ENCODE peak calls at places on chromosomes 2 and 18, in nine cellular contexts. One of them, this sample, is unnamed.

GRCh38 chr2:105410554-105410953 is 11.7 kb upstream of the FHL2 start:
- DNase-seq in left ventricle myocardium inferior: no peak
- DNase-seq in cardiac fibroblast: peak
- DNase-seq in esophagus muscularis mucosa: no peak
- DNase-seq in ovary: no peak
- DNase-seq in lower lobe of right lung: no peak
- DNase-seq in AG10803: peak
- DNase-seq in tibial artery: no peak
- DNase-seq in fibroblast of pulmonary artery: peak
- DNase-seq in this sample: peak

GRCh38 chr2:105428387-105429018 is 29.7 kb upstream of the FHL2 start:
- DNase-seq in lower lobe of right lung: no peak
- DNase-seq in left ventricle myocardium inferior: no peak
- DNase-seq in fibroblast of pulmonary artery: no peak
- DNase-seq in ovary: no peak
- DNase-seq in esophagus muscularis mucosa: no peak
- DNase-seq in tibial artery: no peak
- DNase-seq in cardiac fibroblast: no peak
- DNase-seq in AG10803: no peak
- DNase-seq in this sample: no peak

GRCh38 chr18:11393486-11393885 is 215.9 kb upstream of the SLC35G4 start:
- DNase-seq in esophagus muscularis mucosa: no peak
- DNase-seq in lower lobe of right lung: no peak
- DNase-seq in left ventricle myocardium inferior: peak
- DNase-seq in fibroblast of pulmonary artery: no peak
- DNase-seq in AG10803: no peak
- DNase-seq in tibial artery: no peak
- DNase-seq in ovary: peak
- DNase-seq in cardiac fibroblast: peak
- DNase-seq in this sample: no peak

GRCh38 chr2:176668879-176669395 is 399.7 kb downstream of the MTX2 start:
- DNase-seq in cardiac fibroblast: no peak
- DNase-seq in AG10803: peak
- DNase-seq in esophagus muscularis mucosa: no peak
- DNase-seq in left ventricle myocardium inferior: no peak
- DNase-seq in ovary: no peak
- DNase-seq in tibial artery: no peak
- DNase-seq in lower lobe of right lung: no peak
- DNase-seq in fibroblast of pulmonary artery: no peak
- DNase-seq in this sample: no peak

GRCh38 chr18:10927290-10927979 is 221.9 kb downstream of the PIEZO2 start:
- DNase-seq in ovary: peak
- DNase-seq in fibroblast of pulmonary artery: peak
- DNase-seq in left ventricle myocardium inferior: no peak
- DNase-seq in lower lobe of right lung: no peak
- DNase-seq in cardiac fibroblast: peak
- DNase-seq in esophagus muscularis mucosa: no peak
- DNase-seq in tibial artery: no peak
- DNase-seq in AG10803: peak
- DNase-seq in this sample: peak

GRCh38 chr2:54206596-54206995 is 49.4 kb downstream of the TSPYL6 start:
- DNase-seq in tibial artery: no peak
- DNase-seq in left ventricle myocardium inferior: no peak
- DNase-seq in lower lobe of right lung: no peak
- DNase-seq in esophagus muscularis mucosa: no peak
- DNase-seq in AG10803: peak
- DNase-seq in cardiac fibroblast: peak
- DNase-seq in fibroblast of pulmonary artery: peak
- DNase-seq in ovary: no peak
- DNase-seq in this sample: peak

GRCh38 chr2:3635171-3636008 is 22.6 kb upstream of the ALLC start:
- DNase-seq in lower lobe of right lung: no peak
- DNase-seq in left ventricle myocardium inferior: no peak
- DNase-seq in AG10803: no peak
- DNase-seq in esophagus muscularis mucosa: no peak
- DNase-seq in fibroblast of pulmonary artery: no peak
- DNase-seq in cardiac fibroblast: no peak
- DNase-seq in ovary: no peak
- DNase-seq in tibial artery: peak
- DNase-seq in this sample: no peak

GRCh38 chr2:74004212-74005182 is 19.8 kb downstream of the TET3 start:
- DNase-seq in lower lobe of right lung: no peak
- DNase-seq in tibial artery: no peak
- DNase-seq in ovary: no peak
- DNase-seq in AG10803: no peak
- DNase-seq in left ventricle myocardium inferior: no peak
- DNase-seq in fibroblast of pulmonary artery: no peak
- DNase-seq in cardiac fibroblast: no peak
- DNase-seq in esophagus muscularis mucosa: no peak
- DNase-seq in this sample: no peak

GRCh38 chr2:60867848-60868247 is 13.5 kb upstream of the REL start:
- DNase-seq in left ventricle myocardium inferior: no peak
- DNase-seq in cardiac fibroblast: peak
- DNase-seq in lower lobe of right lung: no peak
- DNase-seq in ovary: no peak
- DNase-seq in tibial artery: peak
- DNase-seq in fibroblast of pulmonary artery: peak
- DNase-seq in AG10803: no peak
- DNase-seq in esophagus muscularis mucosa: peak
- DNase-seq in this sample: no peak

GRCh38 chr2:10536569-10537133 is 88.5 kb upstream of the ODC1 start:
- DNase-seq in esophagus muscularis mucosa: no peak
- DNase-seq in lower lobe of right lung: no peak
- DNase-seq in cardiac fibroblast: no peak
- DNase-seq in AG10803: no peak
- DNase-seq in ovary: no peak
- DNase-seq in tibial artery: no peak
- DNase-seq in fibroblast of pulmonary artery: peak
- DNase-seq in left ventricle myocardium inferior: no peak
- DNase-seq in this sample: no peak

GRCh38 chr2:119810039-119810630 is 50.4 kb downstream of the PTPN4 start:
- DNase-seq in ovary: no peak
- DNase-seq in fibroblast of pulmonary artery: no peak
- DNase-seq in left ventricle myocardium inferior: no peak
- DNase-seq in tibial artery: no peak
- DNase-seq in cardiac fibroblast: no peak
- DNase-seq in esophagus muscularis mucosa: no peak
- DNase-seq in AG10803: no peak
- DNase-seq in lower lobe of right lung: no peak
- DNase-seq in this sample: no peak

GRCh38 chr2:120570546-120570945 is 165.1 kb upstream of the GLI2 start:
- DNase-seq in fibroblast of pulmonary artery: no peak
- DNase-seq in lower lobe of right lung: peak
- DNase-seq in left ventricle myocardium inferior: no peak
- DNase-seq in esophagus muscularis mucosa: no peak
- DNase-seq in tibial artery: no peak
- DNase-seq in AG10803: no peak
- DNase-seq in cardiac fibroblast: no peak
- DNase-seq in ovary: no peak
- DNase-seq in this sample: no peak

GRCh38 chr2:105376789-105377231 is 22.0 kb downstream of the FHL2 start:
- DNase-seq in left ventricle myocardium inferior: no peak
- DNase-seq in tibial artery: no peak
- DNase-seq in cardiac fibroblast: peak
- DNase-seq in fibroblast of pulmonary artery: peak
- DNase-seq in lower lobe of right lung: no peak
- DNase-seq in AG10803: peak
- DNase-seq in esophagus muscularis mucosa: no peak
- DNase-seq in ovary: no peak
- DNase-seq in this sample: peak

GRCh38 chr2:88638743-88639142 is 11.5 kb upstream of the EIF2AK3 start:
- DNase-seq in fibroblast of pulmonary artery: no peak
- DNase-seq in cardiac fibroblast: peak
- DNase-seq in left ventricle myocardium inferior: no peak
- DNase-seq in lower lobe of right lung: no peak
- DNase-seq in AG10803: peak
- DNase-seq in esophagus muscularis mucosa: no peak
- DNase-seq in ovary: no peak
- DNase-seq in tibial artery: no peak
- DNase-seq in this sample: no peak

GRCh38 chr2:225120175-225120574 is 77.9 kb upstream of the DOCK10 start:
- DNase-seq in tibial artery: no peak
- DNase-seq in fibroblast of pulmonary artery: peak
- DNase-seq in esophagus muscularis mucosa: no peak
- DNase-seq in left ventricle myocardium inferior: no peak
- DNase-seq in ovary: no peak
- DNase-seq in cardiac fibroblast: no peak
- DNase-seq in lower lobe of right lung: no peak
- DNase-seq in AG10803: peak
- DNase-seq in this sample: peak

GRCh38 chr2:61158356-61158944 is 3.5 kb upstream of the C2orf74 start:
- DNase-seq in cardiac fibroblast: no peak
- DNase-seq in ovary: no peak
- DNase-seq in AG10803: no peak
- DNase-seq in esophagus muscularis mucosa: no peak
- DNase-seq in fibroblast of pulmonary artery: no peak
- DNase-seq in left ventricle myocardium inferior: no peak
- DNase-seq in tibial artery: no peak
- DNase-seq in lower lobe of right lung: no peak
- DNase-seq in this sample: no peak

GRCh38 chr2:100223502-100223901 is 81.1 kb upstream of the AFF3 start:
- DNase-seq in tibial artery: no peak
- DNase-seq in lower lobe of right lung: no peak
- DNase-seq in left ventricle myocardium inferior: no peak
- DNase-seq in esophagus muscularis mucosa: no peak
- DNase-seq in cardiac fibroblast: no peak
- DNase-seq in fibroblast of pulmonary artery: no peak
- DNase-seq in ovary: no peak
- DNase-seq in AG10803: no peak
- DNase-seq in this sample: no peak

GRCh38 chr2:201953880-201954279 is 79.8 kb upstream of the FZD7 start:
- DNase-seq in AG10803: no peak
- DNase-seq in tibial artery: no peak
- DNase-seq in ovary: no peak
- DNase-seq in esophagus muscularis mucosa: no peak
- DNase-seq in fibroblast of pulmonary artery: no peak
- DNase-seq in left ventricle myocardium inferior: no peak
- DNase-seq in lower lobe of right lung: no peak
- DNase-seq in cardiac fibroblast: no peak
- DNase-seq in this sample: no peak

GRCh38 chr18:47415888-47416287 is 164.4 kb upstream of the SKOR2 start:
- DNase-seq in tibial artery: no peak
- DNase-seq in cardiac fibroblast: no peak
- DNase-seq in lower lobe of right lung: no peak
- DNase-seq in esophagus muscularis mucosa: no peak
- DNase-seq in AG10803: no peak
- DNase-seq in left ventricle myocardium inferior: no peak
- DNase-seq in fibroblast of pulmonary artery: no peak
- DNase-seq in ovary: no peak
- DNase-seq in this sample: no peak

GRCh38 chr2:237547841-237548416 is 18.4 kb upstream of the PRLH start:
- DNase-seq in ovary: no peak
- DNase-seq in left ventricle myocardium inferior: no peak
- DNase-seq in AG10803: no peak
- DNase-seq in cardiac fibroblast: no peak
- DNase-seq in fibroblast of pulmonary artery: no peak
- DNase-seq in lower lobe of right lung: no peak
- DNase-seq in tibial artery: no peak
- DNase-seq in esophagus muscularis mucosa: no peak
- DNase-seq in this sample: no peak
- H3K4me3 ChIP-seq in ovary: no peak
- H3K4me3 ChIP-seq in left ventricle myocardium inferior: no peak
- H3K4me3 ChIP-seq in AG10803: no peak
- H3K4me3 ChIP-seq in cardiac fibroblast: no peak
- H3K4me3 ChIP-seq in fibroblast of pulmonary artery: no peak
- H3K4me3 ChIP-seq in lower lobe of right lung: no peak
- H3K4me3 ChIP-seq in tibial artery: no peak
- H3K4me3 ChIP-seq in esophagus muscularis mucosa: no peak
- H3K4me3 ChIP-seq in this sample: no peak

DNA sequence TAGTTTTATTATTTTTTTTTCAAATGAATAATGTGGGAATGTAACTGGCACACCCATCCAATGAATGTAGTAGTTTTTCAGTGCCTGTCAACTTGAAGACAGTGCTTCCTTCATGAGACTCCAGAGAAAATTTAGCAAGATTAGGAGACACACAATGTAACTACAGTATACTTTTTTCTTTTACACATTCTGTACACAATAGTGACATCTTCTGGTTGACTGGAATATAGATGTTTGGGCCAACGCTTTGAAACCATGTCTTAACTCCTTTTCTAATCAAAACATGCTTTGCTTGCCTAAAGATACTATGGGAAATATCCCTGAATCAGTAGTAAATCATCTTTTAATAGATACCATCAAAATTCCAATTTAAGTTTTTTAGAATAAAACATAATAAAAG is 229.5 kb upstream of the ZC3H15 start:
- DNase-seq in fibroblast of pulmonary artery: peak
- DNase-seq in lower lobe of right lung: no peak
- DNase-seq in cardiac fibroblast: peak
- DNase-seq in ovary: no peak
- DNase-seq in tibial artery: no peak
- DNase-seq in AG10803: peak
- DNase-seq in left ventricle myocardium inferior: no peak
- DNase-seq in esophagus muscularis mucosa: no peak
- DNase-seq in this sample: peak
- TF ChIP-seq CTCF in fibroblast of pulmonary artery: peak
- TF ChIP-seq CTCF in lower lobe of right lung: peak
- TF ChIP-seq CTCF in cardiac fibroblast: peak
- TF ChIP-seq CTCF in ovary: no peak
- TF ChIP-seq CTCF in tibial artery: peak
- TF ChIP-seq CTCF in AG10803: peak
- TF ChIP-seq CTCF in left ventricle myocardium inferior: peak
- TF ChIP-seq CTCF in esophagus muscularis mucosa: peak
- TF ChIP-seq CTCF in this sample: peak

DNA sequence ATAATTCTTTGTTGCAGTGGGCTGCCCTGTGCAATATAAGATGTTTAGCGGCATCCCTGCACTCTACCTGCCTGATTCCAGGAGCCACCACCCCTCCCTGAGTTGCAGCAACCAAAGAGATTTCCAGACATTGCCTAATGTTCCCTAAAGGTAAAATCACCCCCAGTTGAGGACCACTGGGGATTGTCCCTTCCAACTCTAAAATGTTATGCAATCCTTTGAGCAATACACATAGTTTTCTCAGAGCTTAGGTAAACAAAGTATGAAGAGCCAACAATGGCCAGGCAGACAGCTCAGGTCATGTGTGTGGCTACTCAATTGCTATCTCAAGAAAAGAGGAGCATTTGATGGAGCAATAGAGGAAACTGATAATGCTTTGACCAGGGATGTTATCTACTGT is 87.0 kb downstream of the XDH start:
- DNase-seq in left ventricle myocardium inferior: no peak
- DNase-seq in cardiac fibroblast: no peak
- DNase-seq in fibroblast of pulmonary artery: no peak
- DNase-seq in ovary: no peak
- DNase-seq in esophagus muscularis mucosa: peak
- DNase-seq in AG10803: no peak
- DNase-seq in lower lobe of right lung: no peak
- DNase-seq in tibial artery: no peak
- DNase-seq in this sample: no peak
- H3K4me3 ChIP-seq in left ventricle myocardium inferior: no peak
- H3K4me3 ChIP-seq in cardiac fibroblast: no peak
- H3K4me3 ChIP-seq in fibroblast of pulmonary artery: no peak
- H3K4me3 ChIP-seq in ovary: no peak
- H3K4me3 ChIP-seq in esophagus muscularis mucosa: no peak
- H3K4me3 ChIP-seq in AG10803: no peak
- H3K4me3 ChIP-seq in lower lobe of right lung: no peak
- H3K4me3 ChIP-seq in tibial artery: no peak
- H3K4me3 ChIP-seq in this sample: no peak

GRCh38 chr2:159968282-159968900 is 94.0 kb downstream of the PLA2R1 start:
- DNase-seq in lower lobe of right lung: no peak
- DNase-seq in fibroblast of pulmonary artery: peak
- DNase-seq in left ventricle myocardium inferior: no peak
- DNase-seq in cardiac fibroblast: peak
- DNase-seq in tibial artery: no peak
- DNase-seq in ovary: no peak
- DNase-seq in esophagus muscularis mucosa: no peak
- DNase-seq in AG10803: peak
- DNase-seq in this sample: peak
- TF ChIP-seq CTCF in lower lobe of right lung: peak
- TF ChIP-seq CTCF in fibroblast of pulmonary artery: peak
- TF ChIP-seq CTCF in left ventricle myocardium inferior: peak
- TF ChIP-seq CTCF in cardiac fibroblast: peak
- TF ChIP-seq CTCF in tibial artery: peak
- TF ChIP-seq CTCF in ovary: peak
- TF ChIP-seq CTCF in esophagus muscularis mucosa: peak
- TF ChIP-seq CTCF in AG10803: peak
- TF ChIP-seq CTCF in this sample: peak

This sample was measured in astrocyte of the spinal cord.